ENCODE peak calls at places on chromosomes 4 and X, in nine cellular contexts. P, O, T, C, M, F, G, I and S are unnamed samples.

GRCh38 chr4:156362581-156362980 is 408.9 kb upstream of the CTSO start:
- DNase-seq in P (no peak), O (no peak), T (no peak), C (no peak), M (no peak), F (no peak), G (no peak), I (no peak), S (no peak)

GRCh38 chrX:46953597-46953996 is 41.4 kb downstream of the JADE3 start:
- DNase-seq in P (no peak), O (no peak), T (no peak), C (peak), M (no peak), F (peak), G (no peak), I (no peak), S (no peak)

GRCh38 chrX:116009871-116010710 is 160.5 kb upstream of the AGTR2 start:
- DNase-seq in P (peak), O (no peak), T (no peak), C (peak), M (no peak), F (no peak), G (no peak), I (no peak), S (peak)

GRCh38 chrX:9390121-9390520 is 74.7 kb upstream of the TBL1X start:
- DNase-seq in P (no peak), O (no peak), T (no peak), C (no peak), M (no peak), F (no peak), G (no peak), I (no peak), S (no peak)

GRCh38 chr4:78624048-78624447 is 72.5 kb downstream of the ANXA3 start:
- DNase-seq in P (no peak), O (no peak), T (no peak), C (no peak), M (no peak), F (no peak), G (no peak), I (no peak), S (no peak)

GRCh38 chrX:56763556-56764152 is 34.6 kb downstream of the NBDY start:
- DNase-seq in P (peak), O (no peak), T (peak), C (peak), M (no peak), F (no peak), G (no peak), I (peak), S (peak)

GRCh38 chr4:159697322-159698283 is 594.7 kb downstream of the RAPGEF2 start:
- DNase-seq in P (no peak), O (no peak), T (no peak), C (no peak), M (no peak), F (no peak), G (no peak), I (no peak), S (no peak)

GRCh38 chr4:39900966-39901365 is 76.7 kb downstream of the PDS5A start:
- DNase-seq in P (no peak), O (no peak), T (no peak), C (no peak), M (no peak), F (no peak), G (no peak), I (no peak), S (no peak)

GRCh38 chr4:153013202-153013988 is 77.3 kb downstream of the FHDC1 start:
- DNase-seq in P (no peak), O (no peak), T (no peak), C (no peak), M (no peak), F (no peak), G (no peak), I (no peak), S (no peak)
- TF ChIP-seq POLR2AphosphoS5 in P (no peak), O (no peak), T (no peak), C (no peak), M (no peak), F (no peak), G (no peak), I (no peak), S (no peak)

GRCh38 chrX:150599226-150599625 is 30.8 kb downstream of the MTM1 start:
- DNase-seq in P (no peak), O (no peak), T (no peak), C (peak), M (no peak), F (no peak), G (no peak), I (no peak), S (no peak)
- TF ChIP-seq CTCF in P (no peak), O (no peak), T (no peak), C (no peak), M (no peak), F (no peak), G (peak), I (no peak), S (no peak)

DNA sequence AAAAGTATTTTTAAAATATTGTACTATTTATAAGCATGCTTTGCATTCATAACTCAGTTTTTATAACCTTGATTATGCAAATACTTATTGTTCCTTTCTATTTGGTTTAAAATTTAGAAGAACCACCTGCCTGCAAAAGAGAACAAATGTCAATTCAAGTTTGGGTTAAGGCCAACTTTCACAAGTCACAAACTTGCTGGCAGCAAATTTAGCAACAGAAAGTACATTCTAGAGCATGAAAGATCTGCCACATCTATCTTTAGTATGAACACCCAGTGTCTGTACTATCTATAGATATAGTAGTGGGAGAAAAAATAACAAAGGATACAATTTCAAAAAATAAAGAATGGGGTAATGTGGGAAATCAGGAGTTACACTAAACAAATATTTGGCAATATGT is 1014.2 kb downstream of the C4orf33 start:
- DNase-seq in P (no peak), O (no peak), T (no peak), C (no peak), M (no peak), F (no peak), G (no peak), I (no peak), S (no peak)
- H3K4me3 ChIP-seq in P (no peak), O (no peak), T (no peak), C (no peak), M (no peak), F (no peak), G (no peak), I (no peak), S (no peak)

GRCh38 chr4:16967722-16968121 is 69.3 kb upstream of the LDB2 start:
- DNase-seq in P (no peak), O (no peak), T (no peak), C (no peak), M (no peak), F (peak), G (no peak), I (peak), S (peak)
- TF ChIP-seq POLR2AphosphoS5 in P (no peak), O (no peak), T (no peak), C (no peak), M (no peak), F (no peak), G (no peak), I (no peak), S (peak)

GRCh38 chr4:188984518-188984917 is 845.3 kb downstream of the TRIML1 start:
- DNase-seq in P (no peak), O (no peak), T (no peak), C (no peak), M (no peak), F (no peak), G (no peak), I (no peak), S (no peak)

GRCh38 chr4:188989371-188989770 is 850.1 kb downstream of the TRIML1 start:
- DNase-seq in P (no peak), O (no peak), T (no peak), C (no peak), M (no peak), F (no peak), G (no peak), I (no peak), S (no peak)

GRCh38 chr4:188987011-188987410 is 847.8 kb downstream of the TRIML1 start:
- DNase-seq in P (no peak), O (no peak), T (no peak), C (no peak), M (no peak), F (no peak), G (no peak), I (no peak), S (no peak)

GRCh38 chr4:188986271-188986689 is 847.0 kb downstream of the TRIML1 start:
- DNase-seq in P (no peak), O (no peak), T (no peak), C (no peak), M (no peak), F (no peak), G (peak), I (no peak), S (no peak)

DNA sequence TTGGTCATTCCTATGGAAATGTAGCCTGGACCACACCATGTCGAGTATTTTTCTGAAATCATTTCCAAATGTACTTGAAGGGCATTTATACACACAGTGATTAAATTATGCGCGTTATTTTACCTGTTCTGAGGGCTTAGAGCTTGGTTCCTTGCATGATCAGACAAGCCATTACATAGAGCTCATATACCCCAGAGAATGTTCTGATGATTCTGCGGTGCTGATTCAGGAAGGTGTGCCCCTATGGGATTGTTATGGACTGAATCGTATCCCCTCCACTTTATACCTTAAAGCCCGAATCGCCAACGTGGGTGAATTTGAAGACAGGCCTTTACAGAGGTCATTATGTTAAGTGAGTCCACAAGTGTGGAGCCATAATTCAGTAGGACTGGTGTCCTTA is 848.9 kb downstream of the TRIML1 start:
- DNase-seq in P (no peak), O (no peak), T (no peak), C (no peak), M (no peak), F (no peak), G (no peak), I (no peak), S (no peak)
- TF ChIP-seq CTCF in P (no peak), O (no peak), T (no peak), C (no peak), M (no peak), F (no peak), G (no peak), I (no peak), S (no peak)

DNA sequence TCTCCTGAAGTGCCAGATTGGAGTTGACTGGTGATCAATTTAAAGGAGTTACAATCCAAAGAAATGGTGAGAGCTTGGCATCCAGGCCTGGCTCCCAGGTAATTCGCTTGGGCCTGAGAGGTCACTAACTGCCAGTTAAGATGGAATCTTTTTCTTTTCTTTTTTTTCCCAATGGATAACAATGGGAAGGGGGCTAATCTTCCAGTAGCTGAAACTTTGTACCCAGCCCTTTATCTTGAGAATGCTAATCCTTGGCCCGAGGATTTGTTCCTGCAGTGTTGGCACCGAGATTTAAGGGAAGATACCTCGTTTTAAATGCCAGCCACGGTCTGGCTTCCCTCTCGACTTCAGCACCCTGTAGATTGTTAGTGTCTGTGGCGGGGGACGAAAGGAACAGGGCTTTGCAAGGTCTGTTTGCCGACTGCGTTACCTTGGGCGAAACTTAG is 13.4 kb upstream of the PITX2 start:
- DNase-seq in P (no peak), O (peak), T (no peak), C (peak), M (no peak), F (no peak), G (no peak), I (no peak), S (no peak)
- H3K4me3 ChIP-seq in P (no peak), O (peak), T (peak), C (peak), M (no peak), F (no peak), G (peak), I (peak), S (peak)